ENCODE peak calls at places on chromosomes 5 and 9, in four cellular contexts. C is substantia nigra, N is AG04450, E is SW480. K is an unnamed sample.

GRCh38 chr9:129868571-129869486 is 33.6 kb downstream of the USP20 start:
- DNase-seq in N (no peak), E (peak), C (no peak), K (no peak)

GRCh38 chr9:133609311-133610098 is at the start of gene FAM163B:
- DNase-seq in C (peak), N (no peak), E (no peak), K (peak)

GRCh38 chr5:127925916-127926315 is 157.7 kb upstream of the SLC12A2 start:
- DNase-seq in N (no peak), C (no peak), E (peak), K (peak)

GRCh38 chr5:180494510-180495181 is 467 bp downstream of the CNOT6 start:
- DNase-seq in C (peak), N (no peak), E (peak), K (peak)

GRCh38 chr9:123217148-123217585 is 51.2 kb downstream of the STRBP start:
- DNase-seq in C (no peak), E (no peak), N (no peak), K (no peak)

GRCh38 chr9:26502311-26502710 is 390.3 kb downstream of the CAAP1 start:
- DNase-seq in C (no peak), N (no peak), E (no peak), K (no peak)

GRCh38 chr5:130316971-130317421 is 412.7 kb downstream of the CHSY3 start:
- DNase-seq in E (no peak), C (no peak), N (no peak), K (no peak)

GRCh38 chr5:160088805-160089204 is 30.4 kb downstream of the PWWP2A start:
- DNase-seq in N (no peak), E (no peak), C (no peak), K (no peak)

GRCh38 chr9:124079176-124079925 is 67.8 kb downstream of the LHX2 start:
- DNase-seq in N (peak), E (peak), C (no peak), K (peak)

GRCh38 chr9:91896513-91897121 is 53.4 kb downstream of the ROR2 start:
- DNase-seq in E (no peak), C (no peak), N (no peak), K (peak)

GRCh38 chr5:118125687-118126086 is 862.7 kb downstream of the DTWD2 start:
- DNase-seq in N (no peak), E (no peak), C (no peak), K (no peak)

GRCh38 chr5:173235499-173236394 is 741 bp upstream of the NKX2-5 start:
- DNase-seq in N (no peak), C (no peak), E (no peak), K (no peak)

K was measured in GM23248.